ENCODE peak calls at places on chromosomes 3 and 15, in five cellular contexts. U is spleen, I is right lobe of liver, H is IMR-90, Z is GM12891. P is an unnamed sample.

GRCh38 chr3:190239325-190239724 is 82.9 kb downstream of the CLDN1 start:
- DNase-seq in U (no peak), I (no peak), H (no peak), Z (no peak), P (no peak)

GRCh38 chr3:129271674-129272073 is 7.0 kb upstream of the HMCES start:
- DNase-seq in U (peak), I (no peak), H (no peak), Z (no peak), P (no peak)

GRCh38 chr3:134527037-134527436 is 41.2 kb downstream of the CEP63 start:
- DNase-seq in U (peak), I (no peak), H (peak), Z (no peak), P (peak)

GRCh38 chr3:105399062-105399461 is 32.4 kb downstream of the ALCAM start:
- DNase-seq in U (no peak), I (no peak), H (no peak), Z (no peak), P (no peak)

GRCh38 chr3:167095976-167096375 is 284.1 kb downstream of the ZBBX start:
- DNase-seq in U (no peak), I (no peak), H (no peak), Z (no peak), P (no peak)

GRCh38 chr3:192372001-192372400 is 355.3 kb downstream of the FGF12 start:
- DNase-seq in U (no peak), I (no peak), H (no peak), Z (no peak), P (no peak)

GRCh38 chr15:31328999-31329639 is 2.5 kb downstream of the KLF13 start:
- DNase-seq in U (peak), I (peak), H (no peak), Z (no peak), P (peak)

GRCh38 chr3:53996153-53996861 is 104.6 kb upstream of the SELENOK start:
- DNase-seq in U (no peak), I (no peak), H (no peak), Z (no peak), P (no peak)

GRCh38 chr15:100172356-100173024 is 169.3 kb downstream of the ADAMTS17 start:
- DNase-seq in U (no peak), I (no peak), H (no peak), Z (no peak), P (no peak)

GRCh38 chr3:36763850-36764703 is at the start of gene DCLK3:
- DNase-seq in U (peak), I (no peak), H (no peak), Z (no peak), P (peak)

GRCh38 chr3:115169808-115170207 is 22.7 kb upstream of the ZBTB20 start:
- DNase-seq in U (no peak), I (no peak), H (no peak), Z (no peak), P (no peak)

GRCh38 chr3:156847746-156848339 is 21.7 kb downstream of the LEKR1 start:
- DNase-seq in U (no peak), I (no peak), H (no peak), Z (no peak), P (no peak)

GRCh38 chr3:56673781-56674457 is 9.1 kb downstream of the TASOR start:
- DNase-seq in U (no peak), I (no peak), H (peak), Z (no peak), P (no peak)

GRCh38 chr3:69569520-69569919 is 169.7 kb upstream of the MITF start:
- DNase-seq in U (no peak), I (no peak), H (no peak), Z (no peak), P (no peak)

GRCh38 chr15:39719109-39719508 is 63.5 kb downstream of the FSIP1 start:
- DNase-seq in U (no peak), I (no peak), H (no peak), Z (no peak), P (no peak)

GRCh38 chr3:123750209-123750608 is 133.9 kb downstream of the MYLK start:
- DNase-seq in U (no peak), I (no peak), H (no peak), Z (no peak), P (no peak)

GRCh38 chr15:77746254-77747174 is 113.8 kb upstream of the LINGO1 start:
- DNase-seq in U (no peak), I (no peak), H (no peak), Z (no peak), P (no peak)

GRCh38 chr3:85141-85540 is 111.4 kb upstream of the CHL1 start:
- DNase-seq in U (no peak), I (no peak), H (no peak), Z (no peak), P (no peak)

GRCh38 chr15:95300958-95301357 is 1029.5 kb upstream of the NR2F2 start:
- DNase-seq in U (no peak), I (no peak), H (peak), Z (no peak), P (no peak)

GRCh38 chr15:40418126-40418525 is 12.5 kb downstream of the IVD start:
- DNase-seq in U (no peak), I (no peak), H (no peak), Z (no peak), P (no peak)

GRCh38 chr15:76978522-76979330 is 16.2 kb upstream of the PSTPIP1 start:
- DNase-seq in U (no peak), I (no peak), H (no peak), Z (no peak), P (no peak)

GRCh38 chr3:177126015-177126773 is 71.1 kb downstream of the TBL1XR1 start:
- DNase-seq in U (no peak), I (no peak), H (peak), Z (no peak), P (no peak)

GRCh38 chr15:31365032-31365654 is 38.5 kb downstream of the KLF13 start:
- DNase-seq in U (peak), I (no peak), H (no peak), Z (no peak), P (peak)

GRCh38 chr3:53131136-53131495 is 881 bp upstream of the RFT1 start:
- DNase-seq in U (no peak), I (no peak), H (no peak), Z (no peak), P (peak)

DNA sequence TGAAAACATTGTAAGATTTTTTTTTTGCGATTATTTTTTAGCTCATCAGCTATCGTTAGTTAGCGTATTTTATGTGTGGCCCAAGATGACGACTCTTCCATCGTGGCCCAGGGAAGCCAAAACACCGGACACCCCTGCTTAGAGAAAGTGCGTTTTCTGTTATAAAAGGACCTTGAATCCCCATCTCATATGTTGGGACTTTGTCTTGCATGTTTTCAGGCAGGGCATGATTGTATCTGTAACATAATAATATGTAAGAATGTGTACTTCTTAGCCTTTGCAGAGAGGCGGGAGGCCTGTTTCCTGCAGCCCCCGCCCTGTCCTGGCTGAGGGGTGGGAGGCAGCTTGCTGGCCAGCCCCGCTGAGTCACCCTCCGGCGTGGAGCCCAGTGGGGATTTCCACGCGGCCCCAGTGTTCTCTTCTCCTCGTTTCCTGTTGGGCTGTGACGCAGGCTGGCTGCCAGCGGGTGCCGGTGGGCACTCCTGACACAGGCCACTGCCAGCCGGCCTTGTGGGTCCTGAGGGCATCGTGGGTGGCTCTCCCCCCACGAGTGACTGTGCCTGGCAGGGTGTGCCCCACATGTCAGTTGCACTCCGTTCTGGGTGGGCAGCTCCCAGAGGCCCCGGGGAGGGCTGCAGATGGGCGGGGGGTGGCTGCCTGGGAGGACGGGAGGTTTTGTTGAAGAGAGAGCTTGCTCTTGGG is 55.6 kb downstream of the SMAD3 start:
- DNase-seq in U (peak), I (peak), H (peak), Z (peak), P (no peak)
- TF ChIP-seq POLR2A in U (no peak), I (no peak), H (peak), Z (no peak), P (peak)

GRCh38 chr15:58175955-58176354 is 37.8 kb downstream of the AQP9 start:
- DNase-seq in U (no peak), I (no peak), H (no peak), Z (no peak), P (no peak)

GRCh38 chr15:58182460-58183163 is 44.4 kb downstream of the AQP9 start:
- DNase-seq in U (no peak), I (peak), H (peak), Z (peak), P (peak)

GRCh38 chr15:58179206-58179605 is 41.0 kb downstream of the AQP9 start:
- DNase-seq in U (no peak), I (no peak), H (peak), Z (no peak), P (no peak)

GRCh38 chr15:58178668-58179067 is 40.5 kb downstream of the AQP9 start:
- DNase-seq in U (no peak), I (no peak), H (no peak), Z (no peak), P (no peak)

GRCh38 chr15:58179741-58180381 is 41.7 kb downstream of the AQP9 start:
- DNase-seq in U (no peak), I (no peak), H (peak), Z (no peak), P (no peak)
- TF ChIP-seq POLR2A in U (no peak), I (no peak), H (no peak), Z (no peak), P (no peak)

GRCh38 chr3:73423133-73423532 is 201.6 kb downstream of the PDZRN3 start:
- DNase-seq in U (no peak), I (no peak), H (no peak), Z (no peak), P (no peak)
- TF ChIP-seq POLR2A in U (no peak), I (no peak), H (no peak), Z (no peak), P (no peak)

GRCh38 chr15:65518633-65519285 is 1.3 kb upstream of the DPP8 start:
- DNase-seq in U (no peak), I (no peak), H (no peak), Z (no peak), P (no peak)

GRCh38 chr15:65517866-65518207 is 348 bp upstream of the DPP8 start:
- DNase-seq in U (no peak), I (no peak), H (no peak), Z (no peak), P (no peak)

GRCh38 chr15:65519781-65520299 is 2.4 kb upstream of the DPP8 start:
- DNase-seq in U (no peak), I (no peak), H (no peak), Z (no peak), P (no peak)

GRCh38 chr15:65521355-65521754 is 3.9 kb upstream of the DPP8 start:
- DNase-seq in U (no peak), I (no peak), H (no peak), Z (no peak), P (peak)

DNA sequence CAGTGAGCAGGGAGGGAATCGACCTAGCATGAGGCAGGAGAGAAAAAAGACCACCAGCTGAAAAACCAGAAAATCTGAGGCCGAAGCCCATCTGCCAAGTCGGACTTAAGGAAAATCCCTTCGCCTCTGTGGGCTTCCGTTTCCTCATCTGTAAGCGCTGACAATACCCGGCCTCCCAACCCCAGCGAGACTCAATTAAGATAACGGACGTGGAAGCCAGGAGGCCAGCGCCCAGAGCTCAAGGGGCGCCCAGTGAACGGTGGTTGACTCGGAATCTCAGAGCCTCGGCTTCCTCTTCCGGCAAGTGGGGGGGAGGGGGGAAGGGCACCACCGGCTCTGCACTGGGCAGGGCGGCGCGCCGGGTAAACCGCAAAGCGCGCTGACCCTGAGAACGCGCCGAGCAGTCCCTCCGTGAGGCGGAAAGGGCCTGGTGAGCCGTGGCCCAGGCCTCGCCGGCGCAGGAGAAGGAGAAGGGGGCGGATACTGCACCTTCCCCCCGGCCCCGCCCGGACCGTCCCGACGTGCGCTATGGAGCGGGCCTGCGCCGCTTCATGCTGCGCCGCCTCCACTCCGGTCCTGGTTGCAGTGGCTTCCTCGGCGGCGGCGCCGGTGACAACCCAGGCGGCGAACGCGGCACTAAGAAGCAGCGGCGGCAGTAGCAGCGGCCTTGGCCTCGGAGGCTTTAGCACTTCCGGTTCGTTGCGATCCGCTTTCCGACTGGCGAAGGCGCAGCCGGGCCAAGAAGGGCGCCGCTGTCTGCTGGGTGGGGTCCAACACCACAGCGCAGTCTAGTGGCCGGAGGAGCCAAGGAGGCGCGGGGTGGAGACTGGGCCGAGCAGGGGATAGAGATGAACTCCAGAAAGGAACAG is at the start of gene DPP8:
- DNase-seq in U (peak), I (peak), H (peak), Z (peak), P (peak)
- TF ChIP-seq POLR2A in U (no peak), I (peak), H (peak), Z (peak), P (peak)

DNA sequence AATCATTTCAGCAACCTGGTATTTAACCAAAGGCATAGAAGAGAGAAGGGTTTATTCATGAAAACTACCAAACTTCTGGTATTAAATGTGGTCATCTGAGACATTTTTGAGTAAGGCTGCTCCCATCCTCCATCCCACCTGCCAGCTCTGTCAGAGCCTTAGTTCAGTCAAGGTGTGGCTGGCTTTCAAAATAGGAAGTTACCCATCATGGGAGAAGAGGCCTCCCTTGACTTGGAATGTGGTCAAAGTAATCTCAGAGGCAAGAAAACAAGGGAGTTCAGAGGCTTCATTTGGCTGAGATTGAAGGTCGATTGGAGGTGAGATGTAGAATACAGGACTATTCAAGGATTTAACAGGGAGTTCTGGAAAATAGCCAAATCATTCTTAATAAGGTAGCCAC is 540.4 kb upstream of the ARRDC4 start:
- DNase-seq in U (no peak), I (no peak), H (no peak), Z (no peak), P (no peak)
- TF ChIP-seq POLR2A in U (no peak), I (no peak), H (no peak), Z (no peak), P (no peak)

GRCh38 chr15:88621789-88622604 is 857 bp downstream of the AEN start:
- DNase-seq in U (no peak), I (no peak), H (peak), Z (no peak), P (peak)
- TF ChIP-seq POLR2A in U (peak), I (no peak), H (peak), Z (no peak), P (peak)

GRCh38 chr15:38490231-38490630 is 36.3 kb downstream of the FAM98B start:
- DNase-seq in U (no peak), I (no peak), H (peak), Z (no peak), P (no peak)

DNA sequence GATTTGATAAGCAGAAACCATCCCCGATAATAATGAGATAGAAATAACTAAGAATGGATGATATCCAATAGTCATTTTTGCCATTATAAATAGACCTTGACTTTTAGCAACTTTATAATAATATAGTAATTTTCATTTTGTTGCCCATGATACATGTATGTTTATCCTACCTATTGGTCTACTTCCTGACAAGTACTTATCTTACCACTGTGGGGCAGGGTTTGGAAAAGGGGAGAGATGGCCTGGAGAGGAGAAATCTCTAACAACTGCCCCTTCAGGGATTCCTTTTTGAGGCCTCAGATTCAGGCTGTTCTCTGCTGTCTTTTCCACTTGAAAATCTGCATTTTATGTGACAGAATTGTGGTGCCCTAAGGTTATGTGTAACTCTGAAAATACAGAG is 42.2 kb downstream of the FAM98B start:
- DNase-seq in U (no peak), I (no peak), H (no peak), Z (no peak), P (no peak)
- TF ChIP-seq POLR2A in U (no peak), I (no peak), H (no peak), Z (no peak), P (no peak)